ENCODE peak calls at places on chromosomes 12 and 14, in ten cellular contexts. C is CD8-positive, alpha-beta T cell; G is esophagus squamous epithelium; Y is psoas muscle; P is brain microvascular endothelial cell; Q is gastrocnemius medialis; B is aorta; M is PC-9; Z is heart right ventricle; T is SK-N-MC. N is an unnamed sample. For H3K36me3, the result is how much of the 10 kb centered on the place peaks cover.

GRCh38 chr12:105552056-105552455 is 221.6 kb downstream of the C12orf75 start:
- DNase-seq in T (no peak), Y (no peak), C (no peak), G (no peak), Z (no peak), P (no peak), B (no peak), M (no peak), Q (no peak), N (no peak)

GRCh38 chr12:82873951-82874350 is 187.2 kb downstream of the TMTC2 start:
- DNase-seq in Q (no peak), T (no peak), B (no peak), G (no peak), C (no peak), Y (no peak), Z (no peak), M (no peak), P (no peak), N (no peak)

GRCh38 chr12:10247659-10248058 is 35.0 kb downstream of the GABARAPL1 start:
- DNase-seq in B (no peak), Q (no peak), P (no peak), Z (no peak), C (no peak), T (no peak), M (no peak), Y (no peak), G (no peak), N (no peak)

GRCh38 chr14:100438678-100439592 is 115.8 kb downstream of the SLC25A47 start:
- DNase-seq in P (peak), B (no peak), C (no peak), M (peak), Z (no peak), Q (no peak), Y (peak), T (no peak), G (no peak), N (peak)

GRCh38 chr14:46940600-46940999 is 289.0 kb upstream of the RPL10L start:
- DNase-seq in T (no peak), B (no peak), M (no peak), G (no peak), Q (no peak), Y (no peak), Z (no peak), C (no peak), P (no peak), N (no peak)

GRCh38 chr12:114848661-114849060 is 164.7 kb upstream of the TBX3 start:
- DNase-seq in T (no peak), C (no peak), B (no peak), G (no peak), P (peak), Z (peak), Y (no peak), Q (no peak), M (no peak), N (no peak)

GRCh38 chr12:127231366-127231765 is 1035.6 kb upstream of the TMEM132C start:
- DNase-seq in M (no peak), C (no peak), B (no peak), Q (no peak), G (no peak), Z (no peak), T (no peak), Y (no peak), P (no peak), N (no peak)

GRCh38 chr14:64081174-64081746 is 212.9 kb downstream of the ESR2 start:
- DNase-seq in C (no peak), Z (no peak), M (no peak), B (no peak), Q (no peak), T (no peak), P (no peak), Y (no peak), G (no peak), N (no peak)

GRCh38 chr12:49274396-49275069 is 9.7 kb downstream of the TUBA1C start:
- DNase-seq in P (no peak), Q (no peak), B (no peak), Z (peak), T (no peak), G (no peak), Y (no peak), M (no peak), C (no peak), N (no peak)

GRCh38 chr14:95057851-95058250 is 99.5 kb downstream of the DICER1 start:
- DNase-seq in G (no peak), Q (no peak), C (no peak), Z (no peak), Y (no peak), P (no peak), T (no peak), M (no peak), B (no peak), N (no peak)

GRCh38 chr14:95055318-95055717 is 102.0 kb downstream of the DICER1 start:
- DNase-seq in M (no peak), P (no peak), Q (no peak), B (no peak), Y (no peak), T (no peak), G (no peak), C (no peak), Z (no peak), N (no peak)

GRCh38 chr14:95058491-95058890 is 98.8 kb downstream of the DICER1 start:
- DNase-seq in P (no peak), B (no peak), M (no peak), C (no peak), Q (no peak), T (no peak), G (no peak), Z (no peak), Y (no peak), N (no peak)

GRCh38 chr14:95056476-95056875 is 100.9 kb downstream of the DICER1 start:
- DNase-seq in Z (no peak), Y (no peak), Q (no peak), G (no peak), C (no peak), T (no peak), M (peak), P (no peak), B (no peak), N (no peak)

GRCh38 chr14:95057147-95057546 is 100.2 kb downstream of the DICER1 start:
- DNase-seq in G (no peak), P (no peak), C (no peak), M (no peak), Q (no peak), T (no peak), B (no peak), Z (no peak), Y (no peak), N (no peak)
- H3K27ac ChIP-seq in G (no peak), P (no peak), C (no peak), M (no peak), Q (no peak), T (no peak), B (no peak), Z (no peak), Y (no peak), N (no peak)

GRCh38 chr12:95286713-95287112 is 69.1 kb downstream of the VEZT start:
- DNase-seq in Z (no peak), Q (no peak), M (no peak), Y (no peak), B (no peak), G (no peak), T (no peak), P (no peak), C (no peak), N (no peak)
- H3K36me3 ChIP-seq in Z (under half), Q (under half), M (under half), Y (half or more), B (under half), G (half or more), T (half or more), P (under half), C (under half), N (under half)

GRCh38 chr14:21038416-21039058 is 3.6 kb upstream of the RNASE7 start:
- DNase-seq in M (no peak), T (no peak), Z (peak), C (no peak), G (no peak), Y (no peak), Q (no peak), B (no peak), P (no peak), N (no peak)
- H3K27ac ChIP-seq in M (no peak), T (no peak), Z (peak), C (no peak), G (peak), Y (peak), Q (peak), B (no peak), P (no peak), N (peak)

GRCh38 chr12:101299346-101299745 is 19.4 kb downstream of the UTP20 start:
- DNase-seq in M (no peak), B (no peak), Y (no peak), Z (no peak), T (no peak), C (no peak), P (no peak), Q (no peak), G (no peak), N (no peak)

GRCh38 chr12:101298426-101298825 is 18.5 kb downstream of the UTP20 start:
- DNase-seq in Z (no peak), T (no peak), M (peak), B (no peak), Y (no peak), C (no peak), P (peak), Q (no peak), G (no peak), N (no peak)

GRCh38 chr12:101299931-101300330 is 20.0 kb downstream of the UTP20 start:
- DNase-seq in B (no peak), T (no peak), Y (no peak), M (no peak), G (no peak), C (no peak), Z (no peak), P (no peak), Q (no peak), N (no peak)

DNA sequence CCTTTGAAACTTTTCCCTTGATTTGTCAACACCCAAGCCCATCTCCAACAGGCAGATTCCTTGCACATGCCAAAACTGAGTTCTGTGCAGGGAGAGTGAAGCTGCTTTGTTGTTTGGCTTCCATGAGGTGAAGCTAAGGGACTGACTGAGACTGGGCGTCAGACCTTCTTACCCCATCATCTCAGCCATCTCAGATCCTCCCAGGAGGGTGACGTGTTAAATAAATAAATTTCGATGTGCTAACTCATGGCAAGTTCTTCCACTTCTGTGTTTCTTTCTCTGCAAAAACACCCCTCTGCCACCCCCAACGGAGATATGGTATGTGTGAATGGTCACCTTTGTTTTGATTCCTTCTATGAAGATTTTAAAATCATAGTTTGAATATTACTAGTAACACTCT is 17.8 kb downstream of the UTP20 start:
- DNase-seq in T (no peak), Z (no peak), C (no peak), P (peak), Q (no peak), B (no peak), Y (no peak), G (no peak), M (no peak), N (no peak)
- H3K36me3 ChIP-seq in T (half or more), Z (under half), C (under half), P (under half), Q (under half), B (under half), Y (half or more), G (half or more), M (under half), N (under half)

GRCh38 chr12:30988887-30989286 is 62.3 kb downstream of the TSPAN11 start:
- DNase-seq in P (no peak), M (no peak), C (no peak), G (no peak), Y (no peak), Q (no peak), Z (no peak), T (no peak), B (no peak), N (no peak)

GRCh38 chr12:30990316-30990715 is 63.8 kb downstream of the TSPAN11 start:
- DNase-seq in M (no peak), C (no peak), B (no peak), Q (no peak), P (no peak), G (no peak), T (no peak), Y (no peak), Z (no peak), N (no peak)

GRCh38 chr12:30989754-30990153 is 63.2 kb downstream of the TSPAN11 start:
- DNase-seq in Q (no peak), Z (peak), P (no peak), Y (no peak), M (peak), T (no peak), C (no peak), B (no peak), G (no peak), N (peak)

GRCh38 chr12:30985814-30986452 is 59.4 kb downstream of the TSPAN11 start:
- DNase-seq in Q (no peak), B (no peak), P (peak), Z (peak), C (no peak), G (no peak), Y (peak), T (no peak), M (peak), N (no peak)

GRCh38 chr12:30988086-30988485 is 61.5 kb downstream of the TSPAN11 start:
- DNase-seq in P (no peak), C (no peak), G (no peak), B (no peak), Z (no peak), Q (no peak), Y (no peak), T (no peak), M (no peak), N (no peak)
- H3K27ac ChIP-seq in P (no peak), C (no peak), G (no peak), B (no peak), Z (no peak), Q (no peak), Y (no peak), T (no peak), M (no peak), N (no peak)

DNA sequence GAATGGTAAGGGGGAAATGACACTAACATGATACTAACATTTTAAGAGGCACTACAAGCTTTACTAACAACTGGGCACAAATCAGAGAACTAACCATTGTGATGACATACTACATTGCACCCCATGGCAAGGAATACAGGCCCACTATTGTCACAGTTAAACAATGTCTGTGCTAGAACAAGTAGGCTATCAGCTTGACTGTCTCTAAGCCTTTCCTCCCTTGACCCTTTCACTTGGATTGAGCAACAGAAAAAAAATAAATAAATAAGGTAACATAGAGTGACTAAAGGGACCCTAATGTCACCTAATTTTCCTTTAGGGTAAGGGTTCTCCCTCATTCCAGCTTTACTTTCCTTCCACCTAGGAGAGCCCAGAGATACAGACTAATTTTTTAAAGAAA is 4.4 kb downstream of the SLC38A2 start:
- DNase-seq in Y (no peak), G (no peak), Z (no peak), M (no peak), P (no peak), C (no peak), T (no peak), Q (no peak), B (no peak), N (no peak)
- H3K36me3 ChIP-seq in Y (half or more), G (half or more), Z (under half), M (half or more), P (half or more), C (half or more), T (half or more), Q (under half), B (under half), N (half or more)

GRCh38 chr12:103166949-103167348 is 209.5 kb downstream of the ASCL1 start:
- DNase-seq in C (no peak), M (no peak), G (no peak), Y (no peak), B (no peak), T (no peak), Z (no peak), P (no peak), Q (no peak), N (no peak)

GRCh38 chr12:103160622-103161021 is 203.1 kb downstream of the ASCL1 start:
- DNase-seq in Q (no peak), G (no peak), M (no peak), Z (no peak), P (no peak), C (no peak), Y (no peak), T (no peak), B (no peak), N (no peak)

DNA sequence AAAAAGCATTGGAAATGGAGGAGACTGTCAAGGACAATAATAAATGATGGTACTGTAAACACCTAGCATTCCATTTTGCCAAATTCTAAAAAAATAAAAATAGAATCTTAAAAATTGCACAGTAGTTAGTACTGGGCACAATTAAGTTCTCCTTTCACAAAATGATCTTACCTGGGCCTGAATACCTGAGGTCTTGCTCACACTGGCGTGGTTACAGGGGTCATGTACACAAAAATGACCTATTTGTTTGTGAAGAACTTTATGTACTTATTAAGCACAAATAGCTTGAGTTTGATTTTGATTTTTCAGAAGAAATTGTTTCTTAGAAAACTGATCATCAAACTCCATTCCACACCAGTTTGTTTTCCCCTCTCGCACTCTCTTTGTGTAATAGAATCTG is 204.1 kb downstream of the ASCL1 start:
- DNase-seq in T (no peak), Z (no peak), G (no peak), Y (no peak), C (no peak), Q (no peak), P (no peak), B (no peak), M (no peak), N (no peak)
- H3K27ac ChIP-seq in T (no peak), Z (no peak), G (no peak), Y (no peak), C (no peak), Q (no peak), P (no peak), B (no peak), M (no peak), N (no peak)

N was measured in right atrium auricular region.